ENCODE peak calls at places on chromosomes 11 and 22, in four cellular contexts. One of them, this sample, is unnamed.

GRCh38 chr22:29080061-29080975 is 7.5 kb downstream of the KREMEN1 start:
- DNase-seq in stomach: no peak
- DNase-seq in upper lobe of left lung: no peak
- DNase-seq in GM12878: no peak
- DNase-seq in this sample: no peak

GRCh38 chr11:32255876-32256275 is 165.0 kb downstream of the RCN1 start:
- DNase-seq in stomach: no peak
- DNase-seq in upper lobe of left lung: no peak
- DNase-seq in GM12878: no peak
- DNase-seq in this sample: no peak

GRCh38 chr11:11786771-11787170 is 55.0 kb upstream of the USP47 start:
- DNase-seq in stomach: no peak
- DNase-seq in upper lobe of left lung: no peak
- DNase-seq in GM12878: no peak
- DNase-seq in this sample: no peak

GRCh38 chr11:130865091-130865771 is 51.0 kb downstream of the SNX19 start:
- DNase-seq in stomach: no peak
- DNase-seq in upper lobe of left lung: peak
- DNase-seq in GM12878: no peak
- DNase-seq in this sample: no peak

GRCh38 chr11:114362958-114363357 is 37.4 kb downstream of the C11orf71 start:
- DNase-seq in stomach: no peak
- DNase-seq in upper lobe of left lung: no peak
- DNase-seq in GM12878: no peak
- DNase-seq in this sample: no peak

GRCh38 chr22:17941501-17942406 is 82.6 kb downstream of the MICAL3 start:
- DNase-seq in stomach: no peak
- DNase-seq in upper lobe of left lung: no peak
- DNase-seq in GM12878: no peak
- DNase-seq in this sample: no peak

GRCh38 chr22:43563571-43563970 is 151.8 kb downstream of the MPPED1 start:
- DNase-seq in stomach: no peak
- DNase-seq in upper lobe of left lung: no peak
- DNase-seq in GM12878: no peak
- DNase-seq in this sample: no peak

GRCh38 chr11:104000798-104001197 is 35.6 kb upstream of the DDI1 start:
- DNase-seq in stomach: no peak
- DNase-seq in upper lobe of left lung: no peak
- DNase-seq in GM12878: no peak
- DNase-seq in this sample: no peak

GRCh38 chr11:108498046-108498815 is at the start of gene POGLUT3:
- DNase-seq in stomach: peak
- DNase-seq in upper lobe of left lung: peak
- DNase-seq in GM12878: no peak
- DNase-seq in this sample: peak

GRCh38 chr22:26550498-26551033 is 38.3 kb upstream of the TFIP11 start:
- DNase-seq in stomach: no peak
- DNase-seq in upper lobe of left lung: peak
- DNase-seq in GM12878: no peak
- DNase-seq in this sample: no peak

GRCh38 chr11:102453286-102453797 is 777 bp upstream of the TMEM123 start:
- DNase-seq in stomach: no peak
- DNase-seq in upper lobe of left lung: peak
- DNase-seq in GM12878: no peak
- DNase-seq in this sample: no peak

GRCh38 chr22:40247976-40248375 is 70.3 kb downstream of the TNRC6B start:
- DNase-seq in stomach: no peak
- DNase-seq in upper lobe of left lung: no peak
- DNase-seq in GM12878: no peak
- DNase-seq in this sample: no peak

GRCh38 chr22:24775769-24776492 is 1.4 kb upstream of the PIWIL3 start:
- DNase-seq in stomach: no peak
- DNase-seq in upper lobe of left lung: no peak
- DNase-seq in GM12878: no peak
- DNase-seq in this sample: no peak

GRCh38 chr11:125082611-125083311 is 19.7 kb downstream of the SLC37A2 start:
- DNase-seq in stomach: no peak
- DNase-seq in upper lobe of left lung: no peak
- DNase-seq in GM12878: no peak
- DNase-seq in this sample: no peak

GRCh38 chr22:19657252-19658056 is 56.8 kb upstream of the SEPTIN5 start:
- DNase-seq in stomach: no peak
- DNase-seq in upper lobe of left lung: no peak
- DNase-seq in GM12878: no peak
- DNase-seq in this sample: no peak

GRCh38 chr11:34639545-34639944 is 18.7 kb downstream of the EHF start:
- DNase-seq in stomach: no peak
- DNase-seq in upper lobe of left lung: no peak
- DNase-seq in GM12878: no peak
- DNase-seq in this sample: no peak

GRCh38 chr11:2666828-2667570 is 32.8 kb downstream of the KCNQ1OT1 start:
- DNase-seq in stomach: peak
- DNase-seq in upper lobe of left lung: no peak
- DNase-seq in GM12878: no peak
- DNase-seq in this sample: peak

GRCh38 chr11:69027704-69028372 is 14.8 kb upstream of the MRGPRF start:
- DNase-seq in stomach: no peak
- DNase-seq in upper lobe of left lung: no peak
- DNase-seq in GM12878: no peak
- DNase-seq in this sample: no peak

GRCh38 chr11:95926714-95927113 is 2.8 kb upstream of the MTMR2 start:
- DNase-seq in stomach: no peak
- DNase-seq in upper lobe of left lung: no peak
- DNase-seq in GM12878: no peak
- DNase-seq in this sample: no peak

DNA sequence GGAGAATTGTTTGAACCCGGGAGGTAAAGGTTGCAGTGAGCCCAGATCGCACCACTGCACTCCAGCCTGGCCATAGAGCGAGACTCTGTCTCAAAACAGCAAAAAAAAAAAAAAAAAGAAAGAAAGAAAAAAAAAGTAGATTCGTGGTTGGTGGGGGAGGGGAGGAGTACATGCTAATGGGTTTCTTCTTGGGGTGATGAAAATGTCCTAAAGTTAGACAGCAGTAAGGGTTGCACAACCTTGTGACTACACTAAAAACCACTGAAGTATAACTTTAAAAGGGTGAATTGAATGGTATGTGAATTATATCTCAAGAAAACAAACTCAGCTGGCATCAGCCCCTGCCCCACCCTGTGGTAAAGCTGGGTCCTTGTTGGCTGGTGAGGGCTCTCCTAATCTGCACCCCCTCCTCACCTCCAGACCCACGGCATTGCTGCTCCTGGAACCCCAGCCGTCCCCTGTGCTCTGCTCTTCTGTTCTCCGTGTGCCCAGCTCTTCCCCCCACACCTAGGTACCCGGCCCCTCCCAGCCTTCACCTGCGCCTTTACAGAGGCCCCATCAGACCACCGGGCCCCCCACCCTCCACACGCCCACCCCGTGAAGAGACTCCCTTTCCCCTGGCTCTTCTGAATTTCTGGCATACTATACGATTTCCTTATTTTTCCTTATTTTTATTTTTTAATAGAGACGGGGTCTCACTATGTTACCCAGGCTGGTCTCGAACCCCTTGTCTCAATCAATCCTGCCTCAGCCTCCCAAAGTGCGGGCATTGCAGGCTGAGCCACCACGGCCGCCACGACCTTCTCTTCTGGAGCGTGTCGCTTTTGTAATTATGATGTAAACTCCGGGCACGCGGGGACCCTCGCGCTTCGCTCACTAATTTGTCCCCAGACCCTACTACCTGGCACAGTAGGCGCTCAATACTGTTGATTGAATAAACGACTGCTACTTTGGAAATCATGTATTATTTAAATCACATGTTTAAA is 927 bp upstream of the FADD start:
- DNase-seq in stomach: no peak
- DNase-seq in upper lobe of left lung: no peak
- DNase-seq in GM12878: no peak
- DNase-seq in this sample: no peak
- H3K4me3 ChIP-seq in stomach: peak
- H3K4me3 ChIP-seq in upper lobe of left lung: peak
- H3K4me3 ChIP-seq in GM12878: peak
- H3K4me3 ChIP-seq in this sample: peak

GRCh38 chr11:529740-530411 is 5.5 kb downstream of the HRAS start:
- DNase-seq in stomach: no peak
- DNase-seq in upper lobe of left lung: peak
- DNase-seq in GM12878: no peak
- DNase-seq in this sample: no peak
- TF ChIP-seq POLR2A in stomach: no peak
- TF ChIP-seq POLR2A in upper lobe of left lung: no peak
- TF ChIP-seq POLR2A in GM12878: no peak
- TF ChIP-seq POLR2A in this sample: no peak

GRCh38 chr11:116776522-116776984 is 3.8 kb upstream of the BUD13 start:
- DNase-seq in stomach: no peak
- DNase-seq in upper lobe of left lung: no peak
- DNase-seq in GM12878: no peak
- DNase-seq in this sample: no peak
- TF ChIP-seq POLR2AphosphoS5 in stomach: no peak
- TF ChIP-seq POLR2AphosphoS5 in upper lobe of left lung: no peak
- TF ChIP-seq POLR2AphosphoS5 in GM12878: no peak
- TF ChIP-seq POLR2AphosphoS5 in this sample: no peak

GRCh38 chr11:105027671-105028070 is 4.7 kb upstream of the CASP5 start:
- DNase-seq in stomach: no peak
- DNase-seq in upper lobe of left lung: no peak
- DNase-seq in GM12878: no peak
- DNase-seq in this sample: no peak
- H3K4me3 ChIP-seq in stomach: no peak
- H3K4me3 ChIP-seq in upper lobe of left lung: no peak
- H3K4me3 ChIP-seq in GM12878: no peak
- H3K4me3 ChIP-seq in this sample: no peak

GRCh38 chr11:17803751-17804334 is 69.3 kb downstream of the KCNC1 start:
- DNase-seq in stomach: no peak
- DNase-seq in upper lobe of left lung: no peak
- DNase-seq in GM12878: no peak
- DNase-seq in this sample: no peak
- TF ChIP-seq POLR2A in stomach: no peak
- TF ChIP-seq POLR2A in upper lobe of left lung: no peak
- TF ChIP-seq POLR2A in GM12878: no peak
- TF ChIP-seq POLR2A in this sample: no peak

DNA sequence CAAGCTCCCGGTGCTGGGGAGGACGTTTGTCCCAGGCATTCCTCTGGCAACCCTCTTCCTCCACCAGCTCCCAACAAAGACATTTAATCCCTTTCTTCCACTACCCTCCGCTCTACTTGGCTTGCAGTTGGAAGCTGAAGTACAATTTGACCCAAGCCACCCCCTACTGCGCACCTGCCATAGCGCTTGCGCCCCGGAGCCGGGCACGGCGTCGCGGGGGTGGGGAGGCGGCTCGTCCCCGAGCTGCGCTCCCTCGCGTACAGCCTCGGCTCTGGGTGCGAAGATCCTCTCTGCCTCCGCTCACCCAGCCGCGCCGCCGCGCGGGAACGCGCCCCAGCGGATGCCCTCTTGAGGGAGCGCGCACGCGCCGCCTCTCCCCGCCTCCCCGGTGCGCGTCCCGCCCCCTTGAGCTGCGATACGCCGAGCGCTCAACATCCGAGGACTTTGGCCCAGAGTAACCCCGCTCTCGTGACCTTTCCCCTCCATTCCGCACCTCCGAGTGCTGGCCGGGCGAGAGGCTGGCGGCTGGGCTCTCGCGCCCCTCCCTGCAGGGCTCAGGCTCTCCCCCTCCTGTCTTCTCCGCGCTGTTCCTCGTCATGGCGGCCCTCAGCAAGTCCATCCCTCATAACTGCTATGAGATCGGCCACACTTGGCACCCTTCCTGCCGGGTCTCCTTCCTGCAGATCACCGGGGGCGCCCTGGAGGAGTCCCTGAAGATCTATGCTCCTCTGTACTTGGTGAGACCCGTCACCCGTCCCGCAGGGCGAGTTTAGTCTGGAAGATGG is at the start of gene TMEM135:
- DNase-seq in stomach: peak
- DNase-seq in upper lobe of left lung: peak
- DNase-seq in GM12878: peak
- DNase-seq in this sample: peak
- TF ChIP-seq POLR2AphosphoS5 in stomach: peak
- TF ChIP-seq POLR2AphosphoS5 in upper lobe of left lung: peak
- TF ChIP-seq POLR2AphosphoS5 in GM12878: peak
- TF ChIP-seq POLR2AphosphoS5 in this sample: peak

GRCh38 chr11:117815262-117815803 is 9.2 kb downstream of the FXYD2 start:
- DNase-seq in stomach: no peak
- DNase-seq in upper lobe of left lung: peak
- DNase-seq in GM12878: peak
- DNase-seq in this sample: no peak
- H3K4me3 ChIP-seq in stomach: no peak
- H3K4me3 ChIP-seq in upper lobe of left lung: no peak
- H3K4me3 ChIP-seq in GM12878: peak
- H3K4me3 ChIP-seq in this sample: no peak

This sample was measured in sigmoid colon.